ENCODE peak calls at places on chromosome 4, in seven cellular contexts. L is stimulated activated CD4-positive, alpha-beta T cell treated with anti-CD3 and anti-CD28 coated beads, Interleukin-1b, Interleukin-23, amount 100 ng/mL, for 1 hour; I is ACHN; O is heart left ventricle; T is mesothelial cell of epicardium; S is T-helper 1 cell; P is activated CD8-positive, alpha-beta memory T cell treated with anti-CD3 and anti-CD28 coated beads for 48 hours. U is an unnamed sample.

GRCh38 chr4:123558865-123559264 is 162.3 kb downstream of the SPRY1 start:
- DNase-seq in L (no peak), I (no peak), O (no peak), T (no peak), S (no peak), P (no peak), U (no peak)

GRCh38 chr4:38092701-38093100 is 132.5 kb downstream of the PTTG2 start:
- DNase-seq in L (no peak), I (peak), O (no peak), T (no peak), S (no peak), P (no peak), U (no peak)

GRCh38 chr4:40183615-40184411 is 13.0 kb upstream of the RHOH start:
- DNase-seq in L (no peak), I (no peak), O (no peak), T (no peak), S (no peak), P (no peak), U (no peak)

GRCh38 chr4:54165438-54165837 is 63.7 kb upstream of the PDGFRA start:
- DNase-seq in L (no peak), I (peak), O (no peak), T (no peak), S (no peak), P (no peak), U (peak)

GRCh38 chr4:1008840-1009646 is 2.4 kb upstream of the FGFRL1 start:
- DNase-seq in L (no peak), I (peak), O (no peak), T (no peak), S (no peak), P (no peak), U (no peak)

GRCh38 chr4:187276786-187277408 is 553.2 kb upstream of the FAT1 start:
- DNase-seq in L (no peak), I (no peak), O (no peak), T (no peak), S (no peak), P (no peak), U (no peak)

GRCh38 chr4:169362607-169363006 is 91.9 kb upstream of the SH3RF1 start:
- DNase-seq in L (no peak), I (no peak), O (no peak), T (no peak), S (no peak), P (no peak), U (no peak)

GRCh38 chr4:53075162-53075785 is 213.2 kb downstream of the RASL11B start:
- DNase-seq in L (no peak), I (no peak), O (no peak), T (no peak), S (no peak), P (no peak), U (no peak)

GRCh38 chr4:67291639-67292038 is 253.7 kb downstream of the CENPC start:
- DNase-seq in L (no peak), I (no peak), O (no peak), T (no peak), S (no peak), P (no peak), U (no peak)

GRCh38 chr4:87006531-87007344 is 71.9 kb downstream of the AFF1 start:
- DNase-seq in L (peak), I (peak), O (peak), T (peak), S (peak), P (peak), U (peak)